ENCODE peak calls at places on chromosomes 2 and 18, in nine cellular contexts. One of them, this sample, is unnamed.

GRCh38 chr2:133442393-133442792 is 125.9 kb downstream of the NCKAP5 start:
- DNase-seq in brain pericyte: no peak
- DNase-seq in activated naive CD4-positive, alpha-beta T cell treated with anti-CD3 and anti-CD28 coated beads, Interleukin-2, amount 10 ng/mL, durations not matched to agents 7 days and 5 days: no peak
- DNase-seq in lower lobe of right lung: no peak
- DNase-seq in H54: no peak
- DNase-seq in NCI-H446 treated with DMSO at 0.1 percent for 48 hours: no peak
- DNase-seq in activated T-cell treated with anti-CD3 and anti-CD28 coated beads for 24 hours: no peak
- DNase-seq in fibroblast of lung: no peak
- DNase-seq in hepatocyte: no peak
- DNase-seq in this sample: no peak

GRCh38 chr2:66966631-66967030 is 430.5 kb upstream of the ETAA1 start:
- DNase-seq in brain pericyte: no peak
- DNase-seq in activated naive CD4-positive, alpha-beta T cell treated with anti-CD3 and anti-CD28 coated beads, Interleukin-2, amount 10 ng/mL, durations not matched to agents 7 days and 5 days: no peak
- DNase-seq in lower lobe of right lung: no peak
- DNase-seq in H54: no peak
- DNase-seq in NCI-H446 treated with DMSO at 0.1 percent for 48 hours: no peak
- DNase-seq in activated T-cell treated with anti-CD3 and anti-CD28 coated beads for 24 hours: no peak
- DNase-seq in fibroblast of lung: no peak
- DNase-seq in hepatocyte: no peak
- DNase-seq in this sample: no peak

GRCh38 chr2:169513926-169514325 is 4.4 kb downstream of the KLHL41 start:
- DNase-seq in brain pericyte: peak
- DNase-seq in activated naive CD4-positive, alpha-beta T cell treated with anti-CD3 and anti-CD28 coated beads, Interleukin-2, amount 10 ng/mL, durations not matched to agents 7 days and 5 days: no peak
- DNase-seq in lower lobe of right lung: no peak
- DNase-seq in H54: no peak
- DNase-seq in NCI-H446 treated with DMSO at 0.1 percent for 48 hours: no peak
- DNase-seq in activated T-cell treated with anti-CD3 and anti-CD28 coated beads for 24 hours: no peak
- DNase-seq in fibroblast of lung: peak
- DNase-seq in hepatocyte: no peak
- DNase-seq in this sample: no peak

GRCh38 chr2:85327757-85328617 is at the start of gene TGOLN2:
- DNase-seq in brain pericyte: peak
- DNase-seq in activated naive CD4-positive, alpha-beta T cell treated with anti-CD3 and anti-CD28 coated beads, Interleukin-2, amount 10 ng/mL, durations not matched to agents 7 days and 5 days: peak
- DNase-seq in lower lobe of right lung: peak
- DNase-seq in H54: peak
- DNase-seq in NCI-H446 treated with DMSO at 0.1 percent for 48 hours: peak
- DNase-seq in activated T-cell treated with anti-CD3 and anti-CD28 coated beads for 24 hours: peak
- DNase-seq in fibroblast of lung: peak
- DNase-seq in hepatocyte: peak
- DNase-seq in this sample: peak

GRCh38 chr2:138020432-138020831 is 56.2 kb downstream of the HNMT start:
- DNase-seq in brain pericyte: no peak
- DNase-seq in activated naive CD4-positive, alpha-beta T cell treated with anti-CD3 and anti-CD28 coated beads, Interleukin-2, amount 10 ng/mL, durations not matched to agents 7 days and 5 days: no peak
- DNase-seq in lower lobe of right lung: no peak
- DNase-seq in H54: no peak
- DNase-seq in NCI-H446 treated with DMSO at 0.1 percent for 48 hours: no peak
- DNase-seq in activated T-cell treated with anti-CD3 and anti-CD28 coated beads for 24 hours: no peak
- DNase-seq in fibroblast of lung: no peak
- DNase-seq in hepatocyte: no peak
- DNase-seq in this sample: no peak

GRCh38 chr2:211085056-211085680 is 528.8 kb downstream of the CPS1 start:
- DNase-seq in brain pericyte: no peak
- DNase-seq in activated naive CD4-positive, alpha-beta T cell treated with anti-CD3 and anti-CD28 coated beads, Interleukin-2, amount 10 ng/mL, durations not matched to agents 7 days and 5 days: no peak
- DNase-seq in lower lobe of right lung: no peak
- DNase-seq in H54: no peak
- DNase-seq in NCI-H446 treated with DMSO at 0.1 percent for 48 hours: peak
- DNase-seq in activated T-cell treated with anti-CD3 and anti-CD28 coated beads for 24 hours: no peak
- DNase-seq in fibroblast of lung: peak
- DNase-seq in hepatocyte: peak
- DNase-seq in this sample: no peak

GRCh38 chr2:1886405-1886992 is 142.2 kb upstream of the PXDN start:
- DNase-seq in brain pericyte: no peak
- DNase-seq in activated naive CD4-positive, alpha-beta T cell treated with anti-CD3 and anti-CD28 coated beads, Interleukin-2, amount 10 ng/mL, durations not matched to agents 7 days and 5 days: peak
- DNase-seq in lower lobe of right lung: peak
- DNase-seq in H54: peak
- DNase-seq in NCI-H446 treated with DMSO at 0.1 percent for 48 hours: no peak
- DNase-seq in activated T-cell treated with anti-CD3 and anti-CD28 coated beads for 24 hours: peak
- DNase-seq in fibroblast of lung: peak
- DNase-seq in hepatocyte: peak
- DNase-seq in this sample: peak

GRCh38 chr18:62702259-62702658 is 13.1 kb upstream of the PHLPP1 start:
- DNase-seq in brain pericyte: no peak
- DNase-seq in activated naive CD4-positive, alpha-beta T cell treated with anti-CD3 and anti-CD28 coated beads, Interleukin-2, amount 10 ng/mL, durations not matched to agents 7 days and 5 days: no peak
- DNase-seq in lower lobe of right lung: no peak
- DNase-seq in H54: no peak
- DNase-seq in NCI-H446 treated with DMSO at 0.1 percent for 48 hours: no peak
- DNase-seq in activated T-cell treated with anti-CD3 and anti-CD28 coated beads for 24 hours: no peak
- DNase-seq in fibroblast of lung: no peak
- DNase-seq in hepatocyte: no peak
- DNase-seq in this sample: no peak

GRCh38 chr2:218063541-218064295 is 5.3 kb upstream of the RUFY4 start:
- DNase-seq in brain pericyte: no peak
- DNase-seq in activated naive CD4-positive, alpha-beta T cell treated with anti-CD3 and anti-CD28 coated beads, Interleukin-2, amount 10 ng/mL, durations not matched to agents 7 days and 5 days: no peak
- DNase-seq in lower lobe of right lung: peak
- DNase-seq in H54: no peak
- DNase-seq in NCI-H446 treated with DMSO at 0.1 percent for 48 hours: no peak
- DNase-seq in activated T-cell treated with anti-CD3 and anti-CD28 coated beads for 24 hours: no peak
- DNase-seq in fibroblast of lung: no peak
- DNase-seq in hepatocyte: no peak
- DNase-seq in this sample: no peak

GRCh38 chr2:74867841-74868658 is 34.1 kb downstream of the HK2 start:
- DNase-seq in brain pericyte: peak
- DNase-seq in activated naive CD4-positive, alpha-beta T cell treated with anti-CD3 and anti-CD28 coated beads, Interleukin-2, amount 10 ng/mL, durations not matched to agents 7 days and 5 days: no peak
- DNase-seq in lower lobe of right lung: no peak
- DNase-seq in H54: peak
- DNase-seq in NCI-H446 treated with DMSO at 0.1 percent for 48 hours: no peak
- DNase-seq in activated T-cell treated with anti-CD3 and anti-CD28 coated beads for 24 hours: no peak
- DNase-seq in fibroblast of lung: peak
- DNase-seq in hepatocyte: peak
- DNase-seq in this sample: no peak

GRCh38 chr2:10302479-10303173 is at the start of gene HPCAL1:
- DNase-seq in brain pericyte: no peak
- DNase-seq in activated naive CD4-positive, alpha-beta T cell treated with anti-CD3 and anti-CD28 coated beads, Interleukin-2, amount 10 ng/mL, durations not matched to agents 7 days and 5 days: peak
- DNase-seq in lower lobe of right lung: peak
- DNase-seq in H54: peak
- DNase-seq in NCI-H446 treated with DMSO at 0.1 percent for 48 hours: peak
- DNase-seq in activated T-cell treated with anti-CD3 and anti-CD28 coated beads for 24 hours: peak
- DNase-seq in fibroblast of lung: peak
- DNase-seq in hepatocyte: peak
- DNase-seq in this sample: peak